ENCODE peak calls at places on chromosomes 13 and 19, in seven cellular contexts. One of them, this sample, is unnamed. For H3K4me1, the result is how much of the 10 kb centered on the place peaks cover.

GRCh38 chr19:47324502-47324901 is 7.5 kb upstream of the C5AR2 start:
- DNase-seq in hepatocyte: no peak
- DNase-seq in heart right ventricle: peak
- DNase-seq in sigmoid colon: peak
- DNase-seq in PC-9: no peak
- DNase-seq in cardiac muscle cell: no peak
- DNase-seq in mucosa of descending colon: no peak
- DNase-seq in this sample: no peak

GRCh38 chr19:680287-681028 is 4.3 kb downstream of the FSTL3 start:
- DNase-seq in hepatocyte: peak
- DNase-seq in heart right ventricle: peak
- DNase-seq in sigmoid colon: peak
- DNase-seq in PC-9: peak
- DNase-seq in cardiac muscle cell: peak
- DNase-seq in mucosa of descending colon: peak
- DNase-seq in this sample: peak

GRCh38 chr13:97380696-97381095 is 53.3 kb upstream of the RAP2A start:
- DNase-seq in hepatocyte: no peak
- DNase-seq in heart right ventricle: no peak
- DNase-seq in sigmoid colon: no peak
- DNase-seq in PC-9: no peak
- DNase-seq in cardiac muscle cell: no peak
- DNase-seq in mucosa of descending colon: no peak
- DNase-seq in this sample: no peak

GRCh38 chr19:14021474-14021873 is 6.5 kb upstream of the RLN3 start:
- DNase-seq in hepatocyte: no peak
- DNase-seq in heart right ventricle: no peak
- DNase-seq in sigmoid colon: no peak
- DNase-seq in PC-9: no peak
- DNase-seq in cardiac muscle cell: no peak
- DNase-seq in mucosa of descending colon: peak
- DNase-seq in this sample: no peak

GRCh38 chr13:109678459-109678858 is 107.9 kb downstream of the IRS2 start:
- DNase-seq in hepatocyte: no peak
- DNase-seq in heart right ventricle: no peak
- DNase-seq in sigmoid colon: no peak
- DNase-seq in PC-9: no peak
- DNase-seq in cardiac muscle cell: no peak
- DNase-seq in mucosa of descending colon: no peak
- DNase-seq in this sample: no peak

GRCh38 chr19:31070126-31070525 is 279.1 kb downstream of the TSHZ3 start:
- DNase-seq in hepatocyte: no peak
- DNase-seq in heart right ventricle: no peak
- DNase-seq in sigmoid colon: no peak
- DNase-seq in PC-9: no peak
- DNase-seq in cardiac muscle cell: no peak
- DNase-seq in mucosa of descending colon: no peak
- DNase-seq in this sample: no peak

GRCh38 chr13:26706381-26706780 is 54.2 kb downstream of the GPR12 start:
- DNase-seq in hepatocyte: no peak
- DNase-seq in heart right ventricle: no peak
- DNase-seq in sigmoid colon: no peak
- DNase-seq in PC-9: no peak
- DNase-seq in cardiac muscle cell: no peak
- DNase-seq in mucosa of descending colon: no peak
- DNase-seq in this sample: no peak

GRCh38 chr19:6610934-6611370 is 20.0 kb upstream of the CD70 start:
- DNase-seq in hepatocyte: no peak
- DNase-seq in heart right ventricle: no peak
- DNase-seq in sigmoid colon: no peak
- DNase-seq in PC-9: peak
- DNase-seq in cardiac muscle cell: peak
- DNase-seq in mucosa of descending colon: no peak
- DNase-seq in this sample: no peak

GRCh38 chr13:36130542-36131214 is 504 bp downstream of the DCLK1 start:
- DNase-seq in hepatocyte: peak
- DNase-seq in heart right ventricle: peak
- DNase-seq in sigmoid colon: peak
- DNase-seq in PC-9: no peak
- DNase-seq in cardiac muscle cell: peak
- DNase-seq in mucosa of descending colon: peak
- DNase-seq in this sample: peak

GRCh38 chr13:100336795-100337516 is 248.1 kb downstream of the PCCA start:
- DNase-seq in hepatocyte: no peak
- DNase-seq in heart right ventricle: no peak
- DNase-seq in sigmoid colon: no peak
- DNase-seq in PC-9: no peak
- DNase-seq in cardiac muscle cell: no peak
- DNase-seq in mucosa of descending colon: no peak
- DNase-seq in this sample: no peak

GRCh38 chr19:28307460-28307859 is 905.5 kb downstream of the UQCRFS1 start:
- DNase-seq in hepatocyte: no peak
- DNase-seq in heart right ventricle: no peak
- DNase-seq in sigmoid colon: no peak
- DNase-seq in PC-9: no peak
- DNase-seq in cardiac muscle cell: peak
- DNase-seq in mucosa of descending colon: no peak
- DNase-seq in this sample: no peak

DNA sequence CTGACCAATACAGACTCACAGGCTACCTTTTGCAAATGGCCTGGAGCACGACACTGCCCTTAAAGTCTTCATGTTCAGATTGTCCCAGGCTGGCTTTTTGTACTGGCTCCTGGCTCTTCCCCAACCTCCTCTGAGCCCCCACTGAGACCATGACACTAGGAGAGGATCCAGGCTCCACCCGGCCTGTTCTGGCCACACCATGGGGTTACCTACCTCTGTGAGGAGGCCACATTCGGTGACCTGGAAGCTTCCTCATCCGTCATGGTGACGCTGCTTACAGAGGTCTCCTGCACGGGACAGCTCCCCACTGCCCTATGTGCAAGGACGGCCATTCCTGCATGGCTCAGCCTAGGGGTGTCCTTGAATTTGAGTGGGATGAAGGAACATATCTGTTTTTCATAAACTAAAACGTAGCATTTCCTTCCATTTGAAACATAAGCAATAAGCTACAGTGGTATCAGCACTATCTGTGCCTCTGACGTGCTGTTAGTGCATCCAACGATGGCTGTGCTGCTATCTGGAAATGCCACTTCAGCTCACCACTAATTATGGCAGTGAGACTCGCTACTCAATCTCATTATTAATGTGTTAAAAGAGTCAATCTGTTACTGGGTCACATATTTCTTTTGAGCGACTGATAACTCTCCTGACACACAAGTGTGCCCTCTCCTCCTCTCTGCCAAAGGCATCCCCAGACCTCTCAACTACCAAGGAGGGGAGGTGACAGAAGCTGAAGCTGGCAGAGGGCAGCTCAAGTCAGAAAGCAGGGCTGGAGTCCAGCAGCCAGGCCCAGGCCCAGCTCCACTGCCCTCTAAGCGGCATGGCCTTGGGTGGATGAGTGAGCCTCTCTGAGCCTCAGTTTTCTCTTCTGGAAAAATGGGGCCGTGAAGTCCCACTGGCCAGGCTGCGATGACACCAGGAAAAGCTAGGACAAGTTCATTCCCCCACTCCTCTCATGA is 29.6 kb downstream of the ELL start:
- DNase-seq in hepatocyte: no peak
- DNase-seq in heart right ventricle: no peak
- DNase-seq in sigmoid colon: no peak
- DNase-seq in PC-9: no peak
- DNase-seq in cardiac muscle cell: no peak
- DNase-seq in mucosa of descending colon: no peak
- DNase-seq in this sample: no peak
- H3K4me1 ChIP-seq in hepatocyte: under half
- H3K4me1 ChIP-seq in heart right ventricle: half or more
- H3K4me1 ChIP-seq in sigmoid colon: half or more
- H3K4me1 ChIP-seq in PC-9: under half
- H3K4me1 ChIP-seq in cardiac muscle cell: under half
- H3K4me1 ChIP-seq in mucosa of descending colon: under half
- H3K4me1 ChIP-seq in this sample: under half

GRCh38 chr19:48333467-48334384 is 8.4 kb downstream of the EMP3 start:
- DNase-seq in hepatocyte: peak
- DNase-seq in heart right ventricle: peak
- DNase-seq in sigmoid colon: peak
- DNase-seq in PC-9: peak
- DNase-seq in cardiac muscle cell: peak
- DNase-seq in mucosa of descending colon: peak
- DNase-seq in this sample: peak

GRCh38 chr19:48329167-48329891 is 4.0 kb downstream of the EMP3 start:
- DNase-seq in hepatocyte: peak
- DNase-seq in heart right ventricle: no peak
- DNase-seq in sigmoid colon: no peak
- DNase-seq in PC-9: no peak
- DNase-seq in cardiac muscle cell: no peak
- DNase-seq in mucosa of descending colon: no peak
- DNase-seq in this sample: no peak

GRCh38 chr19:48332662-48333466 is 7.5 kb downstream of the EMP3 start:
- DNase-seq in hepatocyte: peak
- DNase-seq in heart right ventricle: peak
- DNase-seq in sigmoid colon: peak
- DNase-seq in PC-9: peak
- DNase-seq in cardiac muscle cell: peak
- DNase-seq in mucosa of descending colon: peak
- DNase-seq in this sample: peak

GRCh38 chr19:48332351-48332661 is 7.0 kb downstream of the EMP3 start:
- DNase-seq in hepatocyte: no peak
- DNase-seq in heart right ventricle: no peak
- DNase-seq in sigmoid colon: no peak
- DNase-seq in PC-9: no peak
- DNase-seq in cardiac muscle cell: no peak
- DNase-seq in mucosa of descending colon: no peak
- DNase-seq in this sample: no peak

GRCh38 chr19:48330012-48330681 is 4.8 kb downstream of the EMP3 start:
- DNase-seq in hepatocyte: peak
- DNase-seq in heart right ventricle: peak
- DNase-seq in sigmoid colon: peak
- DNase-seq in PC-9: no peak
- DNase-seq in cardiac muscle cell: no peak
- DNase-seq in mucosa of descending colon: peak
- DNase-seq in this sample: peak
- H3K4me3 ChIP-seq in hepatocyte: peak
- H3K4me3 ChIP-seq in heart right ventricle: peak
- H3K4me3 ChIP-seq in sigmoid colon: peak
- H3K4me3 ChIP-seq in PC-9: no peak
- H3K4me3 ChIP-seq in cardiac muscle cell: peak
- H3K4me3 ChIP-seq in mucosa of descending colon: peak
- H3K4me3 ChIP-seq in this sample: peak

GRCh38 chr13:113110048-113110851 is 4.7 kb downstream of the F7 start:
- DNase-seq in hepatocyte: no peak
- DNase-seq in heart right ventricle: no peak
- DNase-seq in sigmoid colon: peak
- DNase-seq in PC-9: no peak
- DNase-seq in cardiac muscle cell: peak
- DNase-seq in mucosa of descending colon: peak
- DNase-seq in this sample: peak
- TF ChIP-seq CTCF in hepatocyte: no peak
- TF ChIP-seq CTCF in heart right ventricle: no peak
- TF ChIP-seq CTCF in sigmoid colon: no peak
- TF ChIP-seq CTCF in PC-9: no peak
- TF ChIP-seq CTCF in cardiac muscle cell: no peak
- TF ChIP-seq CTCF in mucosa of descending colon: no peak
- TF ChIP-seq CTCF in this sample: no peak

GRCh38 chr19:18489627-18490184 is 32.2 kb downstream of the ELL start:
- DNase-seq in hepatocyte: no peak
- DNase-seq in heart right ventricle: no peak
- DNase-seq in sigmoid colon: no peak
- DNase-seq in PC-9: no peak
- DNase-seq in cardiac muscle cell: no peak
- DNase-seq in mucosa of descending colon: no peak
- DNase-seq in this sample: no peak

GRCh38 chr19:18486746-18487145 is 35.1 kb downstream of the ELL start:
- DNase-seq in hepatocyte: no peak
- DNase-seq in heart right ventricle: no peak
- DNase-seq in sigmoid colon: no peak
- DNase-seq in PC-9: no peak
- DNase-seq in cardiac muscle cell: no peak
- DNase-seq in mucosa of descending colon: no peak
- DNase-seq in this sample: no peak

GRCh38 chr19:18488838-18489626 is 32.8 kb downstream of the ELL start:
- DNase-seq in hepatocyte: peak
- DNase-seq in heart right ventricle: no peak
- DNase-seq in sigmoid colon: no peak
- DNase-seq in PC-9: no peak
- DNase-seq in cardiac muscle cell: no peak
- DNase-seq in mucosa of descending colon: no peak
- DNase-seq in this sample: peak

GRCh38 chr19:18488403-18488723 is 33.5 kb downstream of the ELL start:
- DNase-seq in hepatocyte: no peak
- DNase-seq in heart right ventricle: no peak
- DNase-seq in sigmoid colon: no peak
- DNase-seq in PC-9: no peak
- DNase-seq in cardiac muscle cell: no peak
- DNase-seq in mucosa of descending colon: no peak
- DNase-seq in this sample: no peak

GRCh38 chr19:18487576-18488402 is 34.1 kb downstream of the ELL start:
- DNase-seq in hepatocyte: no peak
- DNase-seq in heart right ventricle: no peak
- DNase-seq in sigmoid colon: no peak
- DNase-seq in PC-9: no peak
- DNase-seq in cardiac muscle cell: no peak
- DNase-seq in mucosa of descending colon: no peak
- DNase-seq in this sample: no peak
- H3K4me1 ChIP-seq in hepatocyte: under half
- H3K4me1 ChIP-seq in heart right ventricle: half or more
- H3K4me1 ChIP-seq in sigmoid colon: half or more
- H3K4me1 ChIP-seq in PC-9: under half
- H3K4me1 ChIP-seq in cardiac muscle cell: under half
- H3K4me1 ChIP-seq in mucosa of descending colon: under half
- H3K4me1 ChIP-seq in this sample: under half

GRCh38 chr19:16096281-16096855 is 15.3 kb upstream of the RAB8A start:
- DNase-seq in hepatocyte: no peak
- DNase-seq in heart right ventricle: no peak
- DNase-seq in sigmoid colon: no peak
- DNase-seq in PC-9: no peak
- DNase-seq in cardiac muscle cell: no peak
- DNase-seq in mucosa of descending colon: no peak
- DNase-seq in this sample: no peak
- H3K4me3 ChIP-seq in hepatocyte: no peak
- H3K4me3 ChIP-seq in heart right ventricle: no peak
- H3K4me3 ChIP-seq in sigmoid colon: no peak
- H3K4me3 ChIP-seq in PC-9: no peak
- H3K4me3 ChIP-seq in cardiac muscle cell: no peak
- H3K4me3 ChIP-seq in mucosa of descending colon: no peak
- H3K4me3 ChIP-seq in this sample: no peak

GRCh38 chr19:18152817-18153554 is at the start of gene PIK3R2:
- DNase-seq in hepatocyte: peak
- DNase-seq in heart right ventricle: peak
- DNase-seq in sigmoid colon: peak
- DNase-seq in PC-9: peak
- DNase-seq in cardiac muscle cell: peak
- DNase-seq in mucosa of descending colon: peak
- DNase-seq in this sample: peak
- TF ChIP-seq CTCF in hepatocyte: no peak
- TF ChIP-seq CTCF in heart right ventricle: no peak
- TF ChIP-seq CTCF in sigmoid colon: no peak
- TF ChIP-seq CTCF in PC-9: peak
- TF ChIP-seq CTCF in cardiac muscle cell: no peak
- TF ChIP-seq CTCF in mucosa of descending colon: no peak
- TF ChIP-seq CTCF in this sample: no peak

GRCh38 chr19:18157465-18158063 is 4.6 kb downstream of the PIK3R2 start:
- DNase-seq in hepatocyte: peak
- DNase-seq in heart right ventricle: no peak
- DNase-seq in sigmoid colon: no peak
- DNase-seq in PC-9: no peak
- DNase-seq in cardiac muscle cell: no peak
- DNase-seq in mucosa of descending colon: no peak
- DNase-seq in this sample: peak
- H3K4me1 ChIP-seq in hepatocyte: under half
- H3K4me1 ChIP-seq in heart right ventricle: under half
- H3K4me1 ChIP-seq in sigmoid colon: half or more
- H3K4me1 ChIP-seq in PC-9: under half
- H3K4me1 ChIP-seq in cardiac muscle cell: under half
- H3K4me1 ChIP-seq in mucosa of descending colon: under half
- H3K4me1 ChIP-seq in this sample: under half